ENCODE peak calls at places on chromosomes 12 and 14, in seven cellular contexts. D is ovary; N is AG04450; O is CD8-positive, alpha-beta T cell; X is neural progenitor cell; I is sigmoid colon; C is pancreas. P is an unnamed sample.

GRCh38 chr14:22627506-22628263 is 16.5 kb downstream of the OR6J1 start:
- DNase-seq in D (no peak), N (no peak), O (no peak), X (no peak), I (no peak), C (no peak), P (no peak)

GRCh38 chr14:34374998-34375740 is 86.9 kb downstream of the SPTSSA start:
- DNase-seq in D (no peak), N (no peak), O (no peak), X (no peak), I (no peak), C (no peak), P (peak)

GRCh38 chr14:73777420-73777819 is 63.2 kb upstream of the PNMA1 start:
- DNase-seq in D (peak), N (no peak), O (no peak), X (peak), I (peak), C (no peak), P (no peak)

GRCh38 chr12:71627438-71628002 is 36.1 kb downstream of the ZFC3H1 start:
- DNase-seq in D (no peak), N (no peak), O (no peak), X (no peak), I (no peak), C (no peak), P (no peak)

GRCh38 chr14:102279688-102280348 is 25.1 kb downstream of the MOK start:
- DNase-seq in D (no peak), N (peak), O (no peak), X (peak), I (no peak), C (no peak), P (peak)

GRCh38 chr12:8870591-8870990 is 43.7 kb upstream of the PHC1 start:
- DNase-seq in D (no peak), N (no peak), O (no peak), X (no peak), I (no peak), C (no peak), P (no peak)

GRCh38 chr12:116610971-116611541 is 51.9 kb downstream of the MAP1LC3B2 start:
- DNase-seq in D (no peak), N (no peak), O (no peak), X (no peak), I (no peak), C (no peak), P (no peak)

GRCh38 chr12:83016226-83016835 is 329.6 kb downstream of the TMTC2 start:
- DNase-seq in D (peak), N (peak), O (no peak), X (no peak), I (peak), C (no peak), P (peak)

GRCh38 chr14:58196198-58196597 is 3.8 kb upstream of the ACTR10 start:
- DNase-seq in D (no peak), N (no peak), O (no peak), X (no peak), I (no peak), C (no peak), P (no peak)

GRCh38 chr14:64761441-64762043 is 57.3 kb downstream of the PLEKHG3 start:
- DNase-seq in D (peak), N (no peak), O (no peak), X (no peak), I (no peak), C (no peak), P (no peak)

GRCh38 chr14:64763089-64763782 is 59.0 kb downstream of the PLEKHG3 start:
- DNase-seq in D (no peak), N (no peak), O (no peak), X (no peak), I (no peak), C (no peak), P (no peak)

GRCh38 chr14:64763801-64764511 is 59.7 kb downstream of the PLEKHG3 start:
- DNase-seq in D (peak), N (no peak), O (no peak), X (peak), I (no peak), C (no peak), P (no peak)

GRCh38 chr14:64760916-64761315 is 56.7 kb downstream of the PLEKHG3 start:
- DNase-seq in D (peak), N (no peak), O (no peak), X (no peak), I (no peak), C (no peak), P (no peak)

GRCh38 chr14:64762044-64763034 is 58.1 kb downstream of the PLEKHG3 start:
- DNase-seq in D (peak), N (peak), O (peak), X (peak), I (peak), C (peak), P (peak)
- H3K27ac ChIP-seq in D (peak), N (peak), O (no peak), X (no peak), I (peak), C (peak), P (peak)

GRCh38 chr12:51246254-51246853 is 7.7 kb downstream of the DAZAP2 start:
- DNase-seq in D (no peak), N (no peak), O (peak), X (no peak), I (no peak), C (no peak), P (no peak)
- H3K27ac ChIP-seq in D (no peak), N (peak), O (peak), X (no peak), I (no peak), C (no peak), P (no peak)

DNA sequence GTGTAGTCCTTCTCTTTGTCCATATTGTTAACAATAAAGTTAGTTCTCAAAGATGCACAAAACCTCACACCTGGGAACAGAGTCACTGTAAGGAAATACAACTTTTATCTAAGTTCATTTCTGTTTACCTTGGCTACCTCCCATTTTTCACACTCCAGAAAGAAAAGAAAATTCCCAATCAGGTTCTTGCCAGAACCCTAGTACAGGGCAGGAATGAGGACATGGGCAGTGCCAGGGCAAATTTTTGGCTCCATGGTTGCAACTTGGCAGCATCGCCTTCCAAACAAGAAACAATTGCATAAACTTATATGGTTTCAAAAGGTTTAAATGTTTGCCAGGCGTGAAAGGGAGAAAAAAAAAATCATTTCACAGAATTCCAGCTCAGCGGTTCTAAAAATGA is 296.3 kb upstream of the PRKD1 start:
- DNase-seq in D (peak), N (no peak), O (no peak), X (no peak), I (no peak), C (peak), P (no peak)
- H3K27ac ChIP-seq in D (no peak), N (no peak), O (no peak), X (no peak), I (peak), C (peak), P (no peak)

DNA sequence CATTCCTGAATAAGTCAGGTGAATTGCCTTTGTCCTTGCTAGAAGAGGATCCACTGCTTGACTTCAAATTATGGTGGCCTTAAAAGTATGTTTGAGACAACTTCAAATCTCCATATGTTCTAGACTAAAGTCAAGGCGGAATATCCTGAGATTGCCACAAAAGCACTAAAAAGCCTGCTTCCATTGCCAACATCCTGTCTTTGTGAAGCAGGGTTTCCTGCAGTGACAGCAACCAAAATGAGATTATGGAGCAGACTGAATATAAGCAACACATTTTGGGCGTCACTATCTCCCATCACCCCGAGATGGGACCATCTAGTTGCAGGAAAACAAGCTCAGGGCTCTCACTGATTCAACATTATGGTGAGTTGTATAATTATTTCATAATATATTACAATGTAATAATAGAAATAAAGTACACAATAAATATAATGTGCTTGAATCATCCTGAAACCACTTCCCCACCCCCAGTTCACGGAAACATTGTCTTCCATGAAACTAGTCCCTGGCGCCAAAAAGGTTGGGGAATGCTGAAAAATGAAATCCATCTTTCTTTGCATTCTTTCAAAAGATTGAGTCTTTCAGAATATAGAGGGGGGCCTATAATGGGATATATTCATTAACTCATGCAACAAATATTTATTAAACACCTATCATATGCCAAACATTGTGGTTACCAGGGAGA is 143.7 kb downstream of the GPHN start:
- DNase-seq in D (no peak), N (no peak), O (no peak), X (no peak), I (no peak), C (no peak), P (no peak)
- H3K27ac ChIP-seq in D (no peak), N (no peak), O (no peak), X (no peak), I (no peak), C (no peak), P (no peak)

DNA sequence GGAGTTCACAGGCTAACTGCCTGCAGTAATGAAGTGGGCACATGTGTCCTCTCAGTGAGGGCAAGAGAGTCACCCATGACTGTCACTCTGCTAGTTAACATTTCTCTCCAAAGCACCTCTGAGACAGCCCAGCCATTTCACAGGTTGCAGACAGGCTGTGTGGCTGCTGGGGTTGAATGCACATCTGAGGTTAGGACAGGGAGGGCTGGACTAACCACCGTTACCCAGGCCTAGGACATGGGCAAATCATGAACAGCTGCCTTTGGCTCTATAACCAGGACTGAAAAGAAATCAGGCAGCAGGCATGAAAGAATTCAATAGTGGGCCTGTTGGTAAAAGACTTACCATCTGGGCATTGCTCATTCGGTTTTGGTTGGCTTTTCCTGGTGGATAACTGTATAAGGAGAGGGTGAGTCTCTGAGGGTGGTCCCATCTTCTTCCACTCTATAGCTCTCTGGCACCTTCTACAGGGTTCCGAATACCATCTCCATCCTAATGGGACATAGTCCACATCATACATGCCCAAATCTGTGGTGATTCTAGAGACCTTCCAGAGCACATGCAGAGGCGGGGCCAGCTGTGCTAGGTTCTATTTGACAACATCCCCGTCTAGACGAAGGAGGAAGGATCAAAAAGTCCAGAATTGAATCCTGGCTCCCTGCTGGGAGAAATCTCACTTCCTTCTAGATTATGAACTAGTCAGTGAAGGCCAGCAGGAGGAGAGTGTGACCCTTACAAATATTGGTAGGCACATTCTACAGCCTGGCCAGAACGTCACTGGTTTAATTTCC is 10.8 kb downstream of the CRACR2A start:
- DNase-seq in D (no peak), N (no peak), O (no peak), X (no peak), I (no peak), C (no peak), P (no peak)
- H3K27ac ChIP-seq in D (no peak), N (no peak), O (no peak), X (no peak), I (no peak), C (no peak), P (no peak)

P was measured in foreskin keratinocyte.